ENCODE peak calls at places on chromosomes 16 and 17, in ten cellular contexts. P, R, E, Q, K, O, Y, J, A and M are unnamed samples. For H3K4me1, the result is how much of the 10 kb centered on the place peaks cover.

GRCh38 chr16:21190599-21190998 is 20.8 kb downstream of the ZP2 start:
- DNase-seq in E (no peak), R (no peak), Q (no peak), A (no peak), O (no peak), P (no peak), K (no peak), Y (no peak), J (no peak), M (no peak)

GRCh38 chr16:55021595-55022475 is 91.2 kb downstream of the IRX5 start:
- DNase-seq in K (no peak), Y (peak), O (no peak), A (no peak), E (no peak), J (no peak), R (no peak), P (no peak), Q (no peak), M (no peak)

GRCh38 chr17:75876938-75877751 is 1.2 kb downstream of the TRIM47 start:
- DNase-seq in O (peak), K (peak), E (peak), J (peak), Y (peak), A (peak), P (peak), Q (peak), R (peak), M (peak)

GRCh38 chr16:55868137-55868536 is 7.0 kb downstream of the CES5A start:
- DNase-seq in R (no peak), P (no peak), Q (no peak), K (no peak), O (no peak), Y (no peak), A (no peak), J (no peak), E (no peak), M (no peak)

GRCh38 chr16:11094075-11094593 is 149.8 kb downstream of the CLEC16A start:
- DNase-seq in A (no peak), Q (no peak), J (peak), R (no peak), K (no peak), O (no peak), Y (no peak), P (no peak), E (peak), M (peak)

GRCh38 chr17:46722662-46723285 is 95.7 kb downstream of the WNT3 start:
- DNase-seq in A (no peak), K (no peak), J (no peak), O (no peak), E (no peak), P (no peak), Y (no peak), R (no peak), Q (no peak), M (peak)

GRCh38 chr16:75256871-75257343 is 5.5 kb upstream of the BCAR1 start:
- DNase-seq in K (peak), A (peak), Y (no peak), E (no peak), J (no peak), R (peak), Q (peak), P (no peak), O (no peak), M (no peak)

GRCh38 chr17:45904886-45905285 is 10.5 kb downstream of the MAPT start:
- DNase-seq in A (no peak), K (no peak), R (no peak), Q (no peak), P (no peak), J (no peak), Y (no peak), O (no peak), E (no peak), M (no peak)

GRCh38 chr16:13036600-13036999 is 135.2 kb downstream of the SHISA9 start:
- DNase-seq in Q (no peak), R (peak), Y (peak), E (no peak), O (no peak), K (no peak), P (peak), A (no peak), J (no peak), M (no peak)

GRCh38 chr17:11618861-11619566 is 20.7 kb downstream of the DNAH9 start:
- DNase-seq in E (peak), K (no peak), Y (peak), Q (peak), A (no peak), P (no peak), J (peak), R (peak), O (no peak), M (no peak)

GRCh38 chr16:64880994-64881393 is 240.9 kb downstream of the CDH11 start:
- DNase-seq in O (no peak), K (no peak), A (no peak), J (no peak), Q (no peak), Y (no peak), R (no peak), E (no peak), P (no peak), M (no peak)

GRCh38 chr17:82088838-82089722 is 9.0 kb downstream of the FASN start:
- DNase-seq in P (peak), Q (no peak), O (no peak), A (peak), Y (no peak), E (no peak), R (no peak), K (no peak), J (no peak), M (no peak)

GRCh38 chr17:19654901-19655300 is 6.3 kb downstream of the ALDH3A2 start:
- DNase-seq in K (no peak), O (no peak), P (no peak), Q (no peak), J (no peak), R (no peak), A (no peak), E (no peak), Y (no peak), M (no peak)

GRCh38 chr17:66900126-66901010 is 64.1 kb upstream of the CACNG4 start:
- DNase-seq in K (no peak), J (no peak), P (no peak), Q (no peak), E (no peak), R (no peak), A (no peak), O (peak), Y (no peak), M (no peak)

GRCh38 chr16:27748868-27749546 is 199.1 kb downstream of the KATNIP start:
- DNase-seq in Y (peak), J (no peak), O (no peak), K (peak), E (peak), R (peak), P (peak), Q (peak), A (peak), M (peak)

GRCh38 chr17:49587366-49588073 is 11.8 kb downstream of the NXPH3 start:
- DNase-seq in K (no peak), Q (no peak), E (no peak), P (no peak), J (no peak), A (no peak), R (no peak), O (no peak), Y (no peak), M (no peak)

GRCh38 chr17:58533616-58534188 is 19.3 kb upstream of the MTMR4 start:
- DNase-seq in E (no peak), Y (no peak), P (no peak), Q (no peak), O (no peak), A (no peak), R (no peak), J (no peak), K (no peak), M (no peak)

GRCh38 chr16:87806608-87807546 is 41.1 kb upstream of the KLHDC4 start:
- DNase-seq in Q (no peak), P (peak), A (peak), O (peak), E (peak), J (peak), R (peak), Y (peak), K (peak), M (peak)

GRCh38 chr17:71635187-71635586 is 485.6 kb upstream of the SOX9 start:
- DNase-seq in A (no peak), P (no peak), O (no peak), R (no peak), K (no peak), J (no peak), Y (peak), Q (no peak), E (peak), M (no peak)

GRCh38 chr17:71634376-71634775 is 486.4 kb upstream of the SOX9 start:
- DNase-seq in A (no peak), J (no peak), O (no peak), E (no peak), P (no peak), R (no peak), Y (no peak), Q (no peak), K (no peak), M (no peak)

GRCh38 chr17:71632328-71632727 is 488.5 kb upstream of the SOX9 start:
- DNase-seq in J (no peak), O (no peak), A (no peak), Y (no peak), E (no peak), R (no peak), Q (no peak), K (no peak), P (no peak), M (peak)

GRCh38 chr17:71631483-71631882 is 489.3 kb upstream of the SOX9 start:
- DNase-seq in R (no peak), Q (no peak), O (no peak), E (no peak), Y (no peak), A (no peak), P (no peak), J (no peak), K (no peak), M (no peak)

DNA sequence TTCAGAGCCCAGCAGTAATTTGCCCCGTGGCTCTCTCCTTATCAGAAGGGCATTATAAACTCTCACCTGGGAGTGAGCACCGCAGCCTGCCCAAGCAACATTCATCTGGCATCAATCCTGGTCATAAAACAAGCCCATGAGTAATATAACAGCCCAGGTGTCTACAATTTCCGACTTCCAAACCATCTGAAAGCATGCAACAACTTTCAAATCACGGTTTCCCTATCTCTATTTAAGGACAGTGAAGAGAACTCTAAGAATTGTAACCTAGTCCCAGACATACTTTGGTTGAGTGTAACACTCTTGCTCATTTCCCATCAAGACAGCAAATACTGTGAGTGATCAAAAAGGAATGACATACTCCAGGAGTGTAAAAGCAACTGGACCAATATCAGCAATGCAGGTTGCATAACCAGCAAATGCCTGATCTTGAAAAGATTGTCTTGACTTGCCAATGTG is 487.4 kb upstream of the SOX9 start:
- DNase-seq in O (no peak), A (peak), K (no peak), Q (no peak), R (no peak), P (no peak), J (no peak), Y (peak), E (peak), M (peak)
- H3K4me3 ChIP-seq in O (no peak), A (no peak), K (no peak), Q (no peak), R (no peak), P (no peak), J (no peak), Y (no peak), E (no peak), M (no peak)

GRCh38 chr16:2751577-2752034 is 832 bp upstream of the SRRM2 start:
- DNase-seq in J (no peak), Y (no peak), E (peak), P (no peak), R (no peak), A (peak), O (peak), Q (peak), K (peak), M (peak)

GRCh38 chr16:2752850-2753522 is 548 bp downstream of the SRRM2 start:
- DNase-seq in J (no peak), Q (peak), E (peak), A (no peak), Y (peak), O (no peak), P (peak), K (peak), R (peak), M (peak)

GRCh38 chr16:2749936-2750335 is 2.5 kb upstream of the SRRM2 start:
- DNase-seq in J (no peak), A (peak), K (peak), Y (no peak), O (peak), E (no peak), P (no peak), Q (no peak), R (no peak), M (no peak)

GRCh38 chr16:2753523-2754020 is 1.1 kb downstream of the SRRM2 start:
- DNase-seq in J (no peak), Y (no peak), A (peak), E (no peak), P (no peak), K (peak), O (peak), R (no peak), Q (no peak), M (no peak)

GRCh38 chr16:2752035-2752849 is at the start of gene SRRM2:
- DNase-seq in O (peak), E (peak), R (peak), Y (peak), K (peak), J (peak), Q (peak), P (peak), A (peak), M (peak)
- TF ChIP-seq CTCF in O (no peak), E (peak), R (no peak), Y (no peak), K (no peak), J (no peak), Q (peak), P (no peak), A (no peak), M (no peak)

DNA sequence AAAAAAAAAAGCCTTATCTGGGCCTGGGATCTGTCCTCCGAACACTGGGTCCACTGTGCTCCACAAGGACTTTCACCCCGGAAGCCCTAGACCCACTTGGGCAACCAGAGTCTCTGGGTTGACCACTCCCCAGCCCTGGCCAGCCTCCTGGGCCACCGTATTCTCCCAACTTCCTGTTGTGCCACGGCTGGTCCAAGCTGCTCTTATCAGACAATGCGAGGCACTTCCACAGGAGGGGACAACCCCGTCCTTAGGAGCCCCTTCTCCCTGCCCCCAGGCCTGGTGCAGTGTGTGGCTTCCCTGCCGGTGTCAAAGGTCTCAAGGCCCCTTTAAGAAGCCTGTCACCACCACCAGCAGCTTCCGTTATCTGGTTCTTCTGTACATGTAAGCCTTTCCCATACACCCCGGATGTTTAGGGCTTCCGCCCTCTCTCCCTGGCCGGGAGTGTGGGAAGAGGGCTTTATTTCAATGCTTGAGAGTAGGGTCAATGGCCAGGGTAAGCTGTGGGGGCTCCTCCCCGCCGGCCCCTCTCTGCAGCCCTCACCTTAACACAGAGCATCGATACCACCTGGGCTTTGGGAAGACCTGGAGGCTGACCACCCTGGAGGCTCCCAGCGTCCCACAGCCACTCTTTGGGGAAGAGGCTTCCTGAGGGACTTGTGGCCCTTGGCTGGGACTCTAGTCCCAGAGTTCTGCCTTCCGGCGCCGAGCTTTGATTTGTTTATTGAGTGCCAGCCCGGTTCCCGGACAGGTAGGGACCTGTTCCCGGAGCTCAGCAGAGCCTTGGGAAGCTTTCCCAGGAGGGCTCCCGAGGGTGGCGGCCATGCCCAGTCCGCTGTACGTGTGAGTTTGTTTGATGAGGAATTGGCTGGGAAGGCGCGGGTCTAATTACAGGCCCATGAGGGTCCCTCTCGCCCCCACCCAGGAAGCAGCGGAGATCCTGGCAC is 313.1 kb downstream of the SEC14L1 start:
- DNase-seq in Q (no peak), E (peak), K (no peak), P (no peak), J (no peak), R (no peak), Y (peak), A (peak), O (peak), M (no peak)
- H3K4me1 ChIP-seq in Q (under half), E (under half), K (half or more), P (half or more), J (under half), R (half or more), Y (under half), A (under half), O (half or more), M (under half)

GRCh38 chr17:38561416-38562214 is 44.1 kb downstream of the SRCIN1 start:
- DNase-seq in E (no peak), P (no peak), K (peak), Y (no peak), O (no peak), Q (no peak), A (no peak), J (no peak), R (no peak), M (no peak)
- H3K4me3 ChIP-seq in E (no peak), P (no peak), K (no peak), Y (no peak), O (no peak), Q (no peak), A (no peak), J (no peak), R (no peak), M (no peak)

DNA sequence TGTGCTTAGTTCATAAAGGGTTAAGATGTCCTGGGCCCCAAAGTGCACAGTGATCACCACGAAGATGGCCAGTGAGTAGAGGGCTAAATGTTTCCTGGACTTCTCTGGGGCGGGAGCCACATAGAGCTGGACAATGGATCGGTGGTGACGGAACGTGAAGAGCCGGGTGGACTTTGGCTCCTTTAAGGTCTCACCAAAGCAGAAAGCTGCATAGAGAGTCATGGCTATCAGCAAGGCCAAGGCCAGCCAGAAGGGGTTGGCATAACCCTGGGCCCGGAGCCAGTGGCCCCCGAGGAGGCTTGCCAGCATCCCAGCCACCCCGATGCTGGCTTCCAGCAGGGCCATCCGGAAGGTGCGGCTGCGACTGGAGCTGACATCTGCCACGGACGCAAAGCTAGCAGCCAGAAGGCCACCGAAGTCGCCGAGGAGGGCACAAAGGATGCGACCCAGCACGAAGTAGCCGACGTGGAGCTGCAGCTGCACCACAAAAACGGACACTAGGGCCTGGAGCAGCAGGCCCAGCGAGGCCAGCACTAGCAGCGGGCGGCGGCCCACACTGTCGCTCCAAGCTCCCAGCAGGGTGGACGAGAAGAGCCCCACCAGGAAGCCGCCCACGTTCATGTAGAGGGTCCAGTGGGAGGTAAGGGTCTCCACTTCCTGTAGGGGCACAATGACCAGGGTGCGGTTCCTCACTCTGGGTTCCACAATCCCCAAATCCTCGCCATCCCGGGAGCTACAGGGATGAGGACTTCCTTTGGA is 1.0 kb downstream of the SLC46A1 start:
- DNase-seq in Y (no peak), O (no peak), E (peak), P (no peak), Q (no peak), A (no peak), J (no peak), K (peak), R (no peak), M (no peak)
- TF ChIP-seq CTCF in Y (no peak), O (no peak), E (no peak), P (no peak), Q (no peak), A (no peak), J (no peak), K (no peak), R (no peak), M (no peak)

GRCh38 chr16:68346892-68347480 is 36.2 kb downstream of the PRMT7 start:
- DNase-seq in Y (no peak), A (no peak), R (no peak), J (no peak), Q (no peak), E (no peak), P (no peak), K (no peak), O (no peak), M (no peak)

GRCh38 chr16:68347605-68348004 is 36.8 kb downstream of the PRMT7 start:
- DNase-seq in O (no peak), A (no peak), P (no peak), J (no peak), R (no peak), K (no peak), E (no peak), Y (no peak), Q (no peak), M (no peak)

GRCh38 chr16:68345351-68345810 is 34.6 kb downstream of the PRMT7 start:
- DNase-seq in E (no peak), R (peak), J (no peak), P (no peak), K (no peak), O (no peak), Y (no peak), Q (no peak), A (no peak), M (no peak)

GRCh38 chr16:68344252-68344651 is 33.4 kb downstream of the PRMT7 start:
- DNase-seq in O (peak), J (no peak), Y (no peak), K (no peak), P (no peak), Q (no peak), E (no peak), A (no peak), R (peak), M (no peak)

DNA sequence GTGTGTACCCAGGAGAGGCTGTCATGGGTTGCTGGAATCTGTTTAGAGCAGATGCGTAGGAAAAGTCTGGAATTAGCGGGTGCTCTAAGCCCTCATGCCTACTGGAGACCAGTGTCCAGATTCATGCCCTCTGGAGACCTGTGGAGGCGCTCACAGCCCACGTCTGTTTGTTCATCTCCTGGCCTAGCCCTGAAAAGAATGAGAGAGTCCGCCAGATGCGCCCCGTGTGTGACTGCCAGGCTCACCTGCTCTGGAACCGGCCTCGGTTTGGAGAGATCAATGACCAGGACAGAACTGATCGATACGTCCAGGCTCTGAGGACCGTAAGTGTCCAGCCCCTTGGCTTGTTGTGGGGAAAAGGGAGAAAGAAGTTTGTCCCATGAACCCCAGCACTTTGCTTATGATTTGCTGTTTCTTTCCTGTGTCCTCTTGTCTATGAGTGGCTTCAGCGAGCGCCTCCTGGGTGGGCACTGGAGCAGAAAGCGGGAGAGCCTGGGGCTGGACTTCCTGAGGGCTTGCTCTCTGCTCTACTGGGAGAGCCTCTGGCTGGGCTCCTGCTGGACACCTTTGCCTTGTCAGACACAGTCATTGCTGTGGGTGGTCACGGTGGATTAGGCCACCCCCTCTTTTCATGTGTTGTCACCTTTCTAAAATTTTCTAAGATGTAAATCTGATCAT is 35.3 kb downstream of the PRMT7 start:
- DNase-seq in E (no peak), K (no peak), R (no peak), O (no peak), A (no peak), P (no peak), Y (no peak), Q (no peak), J (no peak), M (no peak)
- H3K4me1 ChIP-seq in E (under half), K (under half), R (under half), O (under half), A (under half), P (under half), Y (under half), Q (under half), J (under half), M (under half)

GRCh38 chr17:63685578-63685977 is 14.3 kb downstream of the LIMD2 start:
- DNase-seq in K (no peak), J (no peak), Y (no peak), P (no peak), A (no peak), R (no peak), E (no peak), O (no peak), Q (no peak), M (no peak)
- H3K4me3 ChIP-seq in K (no peak), J (no peak), Y (no peak), P (no peak), A (no peak), R (no peak), E (no peak), O (no peak), Q (no peak), M (no peak)